ENCODE peak calls at places on chromosome 7, in ten cellular contexts. One of them, this sample, is unnamed.
A peak's percentile ranks its signal among the peaks of the same experiment; 100 is the strongest.

GRCh38 chr7:68724965-68725364 is 873.3 kb upstream of the AUTS2 start:
- DNase-seq in PC-9: no peak
- DNase-seq in MV-4-11: no peak
- DNase-seq in NCI-H2081: no peak
- DNase-seq in Right ventricle myocardium superior: no peak
- DNase-seq in activated T-cell treated with anti-CD3 and anti-CD28 coated beads, Interleukin-2, amount 50 U/mL, for 24 hours: no peak
- DNase-seq in GM12865: no peak
- DNase-seq in effector memory CD8-positive, alpha-beta T cell: no peak
- DNase-seq in NCI-H1105 treated with DMSO at 0.1 percent for 48 hours: no peak
- DNase-seq in AG10803: no peak
- DNase-seq in this sample: no peak

GRCh38 chr7:41399171-41399570 is 303.7 kb downstream of the INHBA start:
- DNase-seq in PC-9: peak; percentile 15
- DNase-seq in MV-4-11: no peak
- DNase-seq in NCI-H2081: no peak
- DNase-seq in Right ventricle myocardium superior: no peak
- DNase-seq in activated T-cell treated with anti-CD3 and anti-CD28 coated beads, Interleukin-2, amount 50 U/mL, for 24 hours: no peak
- DNase-seq in GM12865: no peak
- DNase-seq in effector memory CD8-positive, alpha-beta T cell: no peak
- DNase-seq in NCI-H1105 treated with DMSO at 0.1 percent for 48 hours: no peak
- DNase-seq in AG10803: no peak
- DNase-seq in this sample: no peak

GRCh38 chr7:891291-891690 is 14.9 kb downstream of the GET4 start:
- DNase-seq in PC-9: no peak
- DNase-seq in MV-4-11: no peak
- DNase-seq in NCI-H2081: no peak
- DNase-seq in Right ventricle myocardium superior: no peak
- DNase-seq in activated T-cell treated with anti-CD3 and anti-CD28 coated beads, Interleukin-2, amount 50 U/mL, for 24 hours: no peak
- DNase-seq in GM12865: no peak
- DNase-seq in effector memory CD8-positive, alpha-beta T cell: no peak
- DNase-seq in NCI-H1105 treated with DMSO at 0.1 percent for 48 hours: no peak
- DNase-seq in AG10803: no peak
- DNase-seq in this sample: no peak

GRCh38 chr7:47580175-47580701 is 1.7 kb downstream of the TNS3 start:
- DNase-seq in PC-9: peak; percentile 56
- DNase-seq in MV-4-11: no peak
- DNase-seq in NCI-H2081: peak; percentile 12
- DNase-seq in Right ventricle myocardium superior: no peak
- DNase-seq in activated T-cell treated with anti-CD3 and anti-CD28 coated beads, Interleukin-2, amount 50 U/mL, for 24 hours: no peak
- DNase-seq in GM12865: no peak
- DNase-seq in effector memory CD8-positive, alpha-beta T cell: no peak
- DNase-seq in NCI-H1105 treated with DMSO at 0.1 percent for 48 hours: no peak
- DNase-seq in AG10803: no peak
- DNase-seq in this sample: peak; percentile 66

GRCh38 chr7:138064856-138065357 is 11.4 kb upstream of the AKR1D1 start:
- DNase-seq in PC-9: no peak
- DNase-seq in MV-4-11: no peak
- DNase-seq in NCI-H2081: no peak
- DNase-seq in Right ventricle myocardium superior: no peak
- DNase-seq in activated T-cell treated with anti-CD3 and anti-CD28 coated beads, Interleukin-2, amount 50 U/mL, for 24 hours: no peak
- DNase-seq in GM12865: no peak
- DNase-seq in effector memory CD8-positive, alpha-beta T cell: no peak
- DNase-seq in NCI-H1105 treated with DMSO at 0.1 percent for 48 hours: no peak
- DNase-seq in AG10803: peak; percentile 69
- DNase-seq in this sample: no peak

GRCh38 chr7:151657173-151657572 is 137.5 kb upstream of the RHEB start:
- DNase-seq in PC-9: no peak
- DNase-seq in MV-4-11: no peak
- DNase-seq in NCI-H2081: no peak
- DNase-seq in Right ventricle myocardium superior: no peak
- DNase-seq in activated T-cell treated with anti-CD3 and anti-CD28 coated beads, Interleukin-2, amount 50 U/mL, for 24 hours: no peak
- DNase-seq in GM12865: no peak
- DNase-seq in effector memory CD8-positive, alpha-beta T cell: no peak
- DNase-seq in NCI-H1105 treated with DMSO at 0.1 percent for 48 hours: no peak
- DNase-seq in AG10803: no peak
- DNase-seq in this sample: no peak

GRCh38 chr7:148303295-148304013 is 287.1 kb upstream of the C7orf33 start:
- DNase-seq in PC-9: no peak
- DNase-seq in MV-4-11: no peak
- DNase-seq in NCI-H2081: no peak
- DNase-seq in Right ventricle myocardium superior: peak; percentile 90
- DNase-seq in activated T-cell treated with anti-CD3 and anti-CD28 coated beads, Interleukin-2, amount 50 U/mL, for 24 hours: no peak
- DNase-seq in GM12865: no peak
- DNase-seq in effector memory CD8-positive, alpha-beta T cell: no peak
- DNase-seq in NCI-H1105 treated with DMSO at 0.1 percent for 48 hours: peak; percentile 12
- DNase-seq in AG10803: peak; percentile 78
- DNase-seq in this sample: no peak

GRCh38 chr7:112996472-112996871 is 90.2 kb downstream of the GPR85 start:
- DNase-seq in PC-9: no peak
- DNase-seq in MV-4-11: no peak
- DNase-seq in NCI-H2081: no peak
- DNase-seq in Right ventricle myocardium superior: no peak
- DNase-seq in activated T-cell treated with anti-CD3 and anti-CD28 coated beads, Interleukin-2, amount 50 U/mL, for 24 hours: no peak
- DNase-seq in GM12865: no peak
- DNase-seq in effector memory CD8-positive, alpha-beta T cell: no peak
- DNase-seq in NCI-H1105 treated with DMSO at 0.1 percent for 48 hours: no peak
- DNase-seq in AG10803: peak; percentile 31
- DNase-seq in this sample: no peak

GRCh38 chr7:90520484-90520883 is 51.0 kb downstream of the PTTG1IP2 start:
- DNase-seq in PC-9: no peak
- DNase-seq in MV-4-11: no peak
- DNase-seq in NCI-H2081: no peak
- DNase-seq in Right ventricle myocardium superior: no peak
- DNase-seq in activated T-cell treated with anti-CD3 and anti-CD28 coated beads, Interleukin-2, amount 50 U/mL, for 24 hours: no peak
- DNase-seq in GM12865: no peak
- DNase-seq in effector memory CD8-positive, alpha-beta T cell: no peak
- DNase-seq in NCI-H1105 treated with DMSO at 0.1 percent for 48 hours: no peak
- DNase-seq in AG10803: peak; percentile 3
- DNase-seq in this sample: no peak

GRCh38 chr7:53657586-53657985 is 622.2 kb downstream of the POM121L12 start:
- DNase-seq in PC-9: no peak
- DNase-seq in MV-4-11: no peak
- DNase-seq in NCI-H2081: no peak
- DNase-seq in Right ventricle myocardium superior: no peak
- DNase-seq in activated T-cell treated with anti-CD3 and anti-CD28 coated beads, Interleukin-2, amount 50 U/mL, for 24 hours: no peak
- DNase-seq in GM12865: no peak
- DNase-seq in effector memory CD8-positive, alpha-beta T cell: no peak
- DNase-seq in NCI-H1105 treated with DMSO at 0.1 percent for 48 hours: no peak
- DNase-seq in AG10803: no peak
- DNase-seq in this sample: no peak

GRCh38 chr7:141609566-141609965 is 58.4 kb downstream of the AGK start:
- DNase-seq in PC-9: no peak
- DNase-seq in MV-4-11: no peak
- DNase-seq in NCI-H2081: no peak
- DNase-seq in Right ventricle myocardium superior: no peak
- DNase-seq in activated T-cell treated with anti-CD3 and anti-CD28 coated beads, Interleukin-2, amount 50 U/mL, for 24 hours: no peak
- DNase-seq in GM12865: no peak
- DNase-seq in effector memory CD8-positive, alpha-beta T cell: no peak
- DNase-seq in NCI-H1105 treated with DMSO at 0.1 percent for 48 hours: no peak
- DNase-seq in AG10803: no peak
- DNase-seq in this sample: no peak

GRCh38 chr7:116271161-116271979 is 61.0 kb downstream of the TES start:
- DNase-seq in PC-9: no peak
- DNase-seq in MV-4-11: no peak
- DNase-seq in NCI-H2081: no peak
- DNase-seq in Right ventricle myocardium superior: no peak
- DNase-seq in activated T-cell treated with anti-CD3 and anti-CD28 coated beads, Interleukin-2, amount 50 U/mL, for 24 hours: no peak
- DNase-seq in GM12865: no peak
- DNase-seq in effector memory CD8-positive, alpha-beta T cell: no peak
- DNase-seq in NCI-H1105 treated with DMSO at 0.1 percent for 48 hours: no peak
- DNase-seq in AG10803: peak; percentile 70
- DNase-seq in this sample: no peak

GRCh38 chr7:46058424-46058823 is 137.4 kb upstream of the IGFBP3 start:
- DNase-seq in PC-9: no peak
- DNase-seq in MV-4-11: peak; percentile 93
- DNase-seq in NCI-H2081: no peak
- DNase-seq in Right ventricle myocardium superior: no peak
- DNase-seq in activated T-cell treated with anti-CD3 and anti-CD28 coated beads, Interleukin-2, amount 50 U/mL, for 24 hours: no peak
- DNase-seq in GM12865: peak; percentile 69
- DNase-seq in effector memory CD8-positive, alpha-beta T cell: no peak
- DNase-seq in NCI-H1105 treated with DMSO at 0.1 percent for 48 hours: no peak
- DNase-seq in AG10803: peak; percentile 84
- DNase-seq in this sample: no peak

GRCh38 chr7:87575521-87575920 is 25.2 kb downstream of the ABCB1 start:
- DNase-seq in PC-9: no peak
- DNase-seq in MV-4-11: no peak
- DNase-seq in NCI-H2081: no peak
- DNase-seq in Right ventricle myocardium superior: no peak
- DNase-seq in activated T-cell treated with anti-CD3 and anti-CD28 coated beads, Interleukin-2, amount 50 U/mL, for 24 hours: no peak
- DNase-seq in GM12865: no peak
- DNase-seq in effector memory CD8-positive, alpha-beta T cell: no peak
- DNase-seq in NCI-H1105 treated with DMSO at 0.1 percent for 48 hours: no peak
- DNase-seq in AG10803: peak; percentile 0
- DNase-seq in this sample: no peak

GRCh38 chr7:22302951-22303423 is 54.0 kb downstream of the RAPGEF5 start:
- DNase-seq in PC-9: no peak
- DNase-seq in MV-4-11: no peak
- DNase-seq in NCI-H2081: no peak
- DNase-seq in Right ventricle myocardium superior: no peak
- DNase-seq in activated T-cell treated with anti-CD3 and anti-CD28 coated beads, Interleukin-2, amount 50 U/mL, for 24 hours: no peak
- DNase-seq in GM12865: no peak
- DNase-seq in effector memory CD8-positive, alpha-beta T cell: no peak
- DNase-seq in NCI-H1105 treated with DMSO at 0.1 percent for 48 hours: no peak
- DNase-seq in AG10803: peak; percentile 77
- DNase-seq in this sample: no peak

GRCh38 chr7:134742688-134743350 is 36.6 kb upstream of the CALD1 start:
- DNase-seq in PC-9: no peak
- DNase-seq in MV-4-11: no peak
- DNase-seq in NCI-H2081: no peak
- DNase-seq in Right ventricle myocardium superior: peak; percentile 45
- DNase-seq in activated T-cell treated with anti-CD3 and anti-CD28 coated beads, Interleukin-2, amount 50 U/mL, for 24 hours: no peak
- DNase-seq in GM12865: no peak
- DNase-seq in effector memory CD8-positive, alpha-beta T cell: no peak
- DNase-seq in NCI-H1105 treated with DMSO at 0.1 percent for 48 hours: no peak
- DNase-seq in AG10803: peak; percentile 98
- DNase-seq in this sample: no peak

GRCh38 chr7:23469961-23470250 is 385 bp downstream of the IGF2BP3 start:
- DNase-seq in PC-9: peak; percentile 25
- DNase-seq in MV-4-11: no peak
- DNase-seq in NCI-H2081: no peak
- DNase-seq in Right ventricle myocardium superior: no peak
- DNase-seq in activated T-cell treated with anti-CD3 and anti-CD28 coated beads, Interleukin-2, amount 50 U/mL, for 24 hours: no peak
- DNase-seq in GM12865: no peak
- DNase-seq in effector memory CD8-positive, alpha-beta T cell: no peak
- DNase-seq in NCI-H1105 treated with DMSO at 0.1 percent for 48 hours: no peak
- DNase-seq in AG10803: no peak
- DNase-seq in this sample: no peak

GRCh38 chr7:92765725-92766124 is 70.6 kb downstream of the CDK6 start:
- DNase-seq in PC-9: peak; percentile 72
- DNase-seq in MV-4-11: no peak
- DNase-seq in NCI-H2081: no peak
- DNase-seq in Right ventricle myocardium superior: no peak
- DNase-seq in activated T-cell treated with anti-CD3 and anti-CD28 coated beads, Interleukin-2, amount 50 U/mL, for 24 hours: no peak
- DNase-seq in GM12865: no peak
- DNase-seq in effector memory CD8-positive, alpha-beta T cell: no peak
- DNase-seq in NCI-H1105 treated with DMSO at 0.1 percent for 48 hours: no peak
- DNase-seq in AG10803: peak; percentile 87
- DNase-seq in this sample: no peak